ENCODE peak calls at places on chromosome 12, in six cellular contexts. Y is substantia nigra, M is DMS53, Q is T follicular helper cell, F is HEK293T, I is transverse colon. G is an unnamed sample.

GRCh38 chr12:66409195-66409871 is 107.0 kb downstream of the HELB start:
- DNase-seq in F (peak), Y (no peak), Q (peak), M (peak), I (no peak), G (peak)

GRCh38 chr12:132276066-132276719 is 53.2 kb downstream of the GALNT9 start:
- DNase-seq in F (no peak), M (no peak), Q (no peak), Y (no peak), I (no peak), G (no peak)

GRCh38 chr12:21683115-21683514 is 25.5 kb upstream of the LDHB start:
- DNase-seq in F (no peak), Y (no peak), I (no peak), M (no peak), Q (no peak), G (no peak)

GRCh38 chr12:112381898-112382796 is at the start of gene HECTD4:
- DNase-seq in I (peak), M (peak), Q (peak), Y (peak), F (peak), G (peak)

GRCh38 chr12:78566461-78566860 is 298.1 kb upstream of the SYT1 start:
- DNase-seq in F (no peak), M (no peak), Q (no peak), Y (no peak), I (no peak), G (no peak)

GRCh38 chr12:1130571-1130970 is 139.5 kb downstream of the ERC1 start:
- DNase-seq in Y (no peak), F (no peak), M (peak), Q (no peak), I (no peak), G (no peak)

GRCh38 chr12:26369588-26369987 is 174.2 kb downstream of the SSPN start:
- DNase-seq in I (no peak), F (no peak), Y (no peak), Q (no peak), M (peak), G (no peak)

GRCh38 chr12:87807127-87807526 is 222.1 kb downstream of the C12orf50 start:
- DNase-seq in Q (no peak), I (no peak), F (no peak), M (peak), Y (no peak), G (no peak)

G was measured in HT-29.